ENCODE peak calls at places on chromosome 14, in ten cellular contexts. One of them, this sample, is unnamed.

GRCh38 chr14:95555053-95555452 is 20.2 kb downstream of the GLRX5 start:
- DNase-seq in heart left ventricle: peak; percentile 30
- DNase-seq in thyroid gland: no peak
- DNase-seq in PC-3: no peak
- DNase-seq in fibroblast of lung: no peak
- DNase-seq in upper lobe of right lung: peak; percentile 32
- DNase-seq in CD8-positive, alpha-beta T cell: no peak
- DNase-seq in H7: no peak
- DNase-seq in cardiac muscle cell: no peak
- DNase-seq in IMR-90: no peak
- DNase-seq in this sample: no peak

GRCh38 chr14:64983439-64984310 is 3.0 kb upstream of the FNTB start:
- DNase-seq in heart left ventricle: no peak
- DNase-seq in thyroid gland: peak; percentile 35
- DNase-seq in PC-3: peak; percentile 73
- DNase-seq in fibroblast of lung: peak; percentile 69
- DNase-seq in upper lobe of right lung: no peak
- DNase-seq in CD8-positive, alpha-beta T cell: no peak
- DNase-seq in H7: peak; percentile 81
- DNase-seq in cardiac muscle cell: peak; percentile 54
- DNase-seq in IMR-90: peak; percentile 74
- DNase-seq in this sample: peak; percentile 75

GRCh38 chr14:64738306-64738879 is 34.2 kb downstream of the PLEKHG3 start:
- DNase-seq in heart left ventricle: no peak
- DNase-seq in thyroid gland: peak; percentile 83
- DNase-seq in PC-3: no peak
- DNase-seq in fibroblast of lung: no peak
- DNase-seq in upper lobe of right lung: no peak
- DNase-seq in CD8-positive, alpha-beta T cell: no peak
- DNase-seq in H7: no peak
- DNase-seq in cardiac muscle cell: no peak
- DNase-seq in IMR-90: no peak
- DNase-seq in this sample: no peak

GRCh38 chr14:29528889-29529288 is 398.8 kb downstream of the PRKD1 start:
- DNase-seq in heart left ventricle: no peak
- DNase-seq in thyroid gland: no peak
- DNase-seq in PC-3: no peak
- DNase-seq in fibroblast of lung: no peak
- DNase-seq in upper lobe of right lung: no peak
- DNase-seq in CD8-positive, alpha-beta T cell: no peak
- DNase-seq in H7: no peak
- DNase-seq in cardiac muscle cell: no peak
- DNase-seq in IMR-90: no peak
- DNase-seq in this sample: peak; percentile 66

GRCh38 chr14:66540038-66540437 is 32.1 kb downstream of the GPHN start:
- DNase-seq in heart left ventricle: no peak
- DNase-seq in thyroid gland: peak; percentile 24
- DNase-seq in PC-3: no peak
- DNase-seq in fibroblast of lung: peak; percentile 3
- DNase-seq in upper lobe of right lung: no peak
- DNase-seq in CD8-positive, alpha-beta T cell: no peak
- DNase-seq in H7: no peak
- DNase-seq in cardiac muscle cell: no peak
- DNase-seq in IMR-90: no peak
- DNase-seq in this sample: no peak

GRCh38 chr14:23300687-23301223 is 1.9 kb downstream of the PPP1R3E start:
- DNase-seq in heart left ventricle: peak; percentile 85
- DNase-seq in thyroid gland: peak; percentile 33
- DNase-seq in PC-3: peak; percentile 29
- DNase-seq in fibroblast of lung: no peak
- DNase-seq in upper lobe of right lung: no peak
- DNase-seq in CD8-positive, alpha-beta T cell: no peak
- DNase-seq in H7: peak; percentile 41
- DNase-seq in cardiac muscle cell: peak; percentile 72
- DNase-seq in IMR-90: peak; percentile 13
- DNase-seq in this sample: no peak

GRCh38 chr14:35398095-35398584 is 6.4 kb downstream of the NFKBIA start:
- DNase-seq in heart left ventricle: no peak
- DNase-seq in thyroid gland: no peak
- DNase-seq in PC-3: no peak
- DNase-seq in fibroblast of lung: no peak
- DNase-seq in upper lobe of right lung: no peak
- DNase-seq in CD8-positive, alpha-beta T cell: no peak
- DNase-seq in H7: peak; percentile 55
- DNase-seq in cardiac muscle cell: no peak
- DNase-seq in IMR-90: no peak
- DNase-seq in this sample: no peak

GRCh38 chr14:58026967-58027366 is 125.0 kb downstream of the ARMH4 start:
- DNase-seq in heart left ventricle: no peak
- DNase-seq in thyroid gland: no peak
- DNase-seq in PC-3: peak; percentile 36
- DNase-seq in fibroblast of lung: no peak
- DNase-seq in upper lobe of right lung: no peak
- DNase-seq in CD8-positive, alpha-beta T cell: no peak
- DNase-seq in H7: no peak
- DNase-seq in cardiac muscle cell: no peak
- DNase-seq in IMR-90: no peak
- DNase-seq in this sample: no peak

GRCh38 chr14:23483216-23483854 is 13.8 kb downstream of the NGDN start:
- DNase-seq in heart left ventricle: no peak
- DNase-seq in thyroid gland: no peak
- DNase-seq in PC-3: peak; percentile 15
- DNase-seq in fibroblast of lung: peak; percentile 9
- DNase-seq in upper lobe of right lung: no peak
- DNase-seq in CD8-positive, alpha-beta T cell: no peak
- DNase-seq in H7: peak; percentile 81
- DNase-seq in cardiac muscle cell: peak; percentile 64
- DNase-seq in IMR-90: peak; percentile 13
- DNase-seq in this sample: peak; percentile 71

GRCh38 chr14:61280092-61280525 is 1.0 kb downstream of the TMEM30B start:
- DNase-seq in heart left ventricle: no peak
- DNase-seq in thyroid gland: no peak
- DNase-seq in PC-3: peak; percentile 16
- DNase-seq in fibroblast of lung: no peak
- DNase-seq in upper lobe of right lung: peak; percentile 71
- DNase-seq in CD8-positive, alpha-beta T cell: peak; percentile 34
- DNase-seq in H7: no peak
- DNase-seq in cardiac muscle cell: no peak
- DNase-seq in IMR-90: no peak
- DNase-seq in this sample: no peak

GRCh38 chr14:61281186-61281676 is at the start of gene TMEM30B:
- DNase-seq in heart left ventricle: peak; percentile 26
- DNase-seq in thyroid gland: peak; percentile 94
- DNase-seq in PC-3: peak; percentile 99
- DNase-seq in fibroblast of lung: no peak
- DNase-seq in upper lobe of right lung: peak; percentile 95
- DNase-seq in CD8-positive, alpha-beta T cell: peak; percentile 17
- DNase-seq in H7: peak; percentile 90
- DNase-seq in cardiac muscle cell: no peak
- DNase-seq in IMR-90: no peak
- DNase-seq in this sample: no peak

GRCh38 chr14:61281911-61282310 is 773 bp upstream of the TMEM30B start:
- DNase-seq in heart left ventricle: no peak
- DNase-seq in thyroid gland: no peak
- DNase-seq in PC-3: no peak
- DNase-seq in fibroblast of lung: no peak
- DNase-seq in upper lobe of right lung: no peak
- DNase-seq in CD8-positive, alpha-beta T cell: no peak
- DNase-seq in H7: no peak
- DNase-seq in cardiac muscle cell: no peak
- DNase-seq in IMR-90: no peak
- DNase-seq in this sample: no peak

GRCh38 chr14:61282746-61283145 is 1.6 kb upstream of the TMEM30B start:
- DNase-seq in heart left ventricle: no peak
- DNase-seq in thyroid gland: no peak
- DNase-seq in PC-3: peak; percentile 33
- DNase-seq in fibroblast of lung: no peak
- DNase-seq in upper lobe of right lung: no peak
- DNase-seq in CD8-positive, alpha-beta T cell: no peak
- DNase-seq in H7: no peak
- DNase-seq in cardiac muscle cell: no peak
- DNase-seq in IMR-90: no peak
- DNase-seq in this sample: no peak

GRCh38 chr14:61280526-61281185 is 482 bp downstream of the TMEM30B start:
- DNase-seq in heart left ventricle: peak; percentile 71
- DNase-seq in thyroid gland: peak; percentile 69
- DNase-seq in PC-3: peak; percentile 84
- DNase-seq in fibroblast of lung: peak; percentile 54
- DNase-seq in upper lobe of right lung: peak; percentile 89
- DNase-seq in CD8-positive, alpha-beta T cell: peak; percentile 75
- DNase-seq in H7: peak; percentile 84
- DNase-seq in cardiac muscle cell: peak; percentile 54
- DNase-seq in IMR-90: peak; percentile 34
- DNase-seq in this sample: peak; percentile 72
- H3K36me3 ChIP-seq in heart left ventricle: no peaks in the 10 kb centered on the region
- H3K36me3 ChIP-seq in thyroid gland: no peaks in the 10 kb centered on the region
- H3K36me3 ChIP-seq in PC-3: no peaks in the 10 kb centered on the region
- H3K36me3 ChIP-seq in fibroblast of lung: no peaks in the 10 kb centered on the region
- H3K36me3 ChIP-seq in upper lobe of right lung: no peaks in the 10 kb centered on the region
- H3K36me3 ChIP-seq in CD8-positive, alpha-beta T cell: no peaks in the 10 kb centered on the region
- H3K36me3 ChIP-seq in H7: no peaks in the 10 kb centered on the region
- H3K36me3 ChIP-seq in cardiac muscle cell: no peaks in the 10 kb centered on the region
- H3K36me3 ChIP-seq in IMR-90: no peaks in the 10 kb centered on the region
- H3K36me3 ChIP-seq in this sample: no peaks in the 10 kb centered on the region

GRCh38 chr14:99502989-99503421 is 21.8 kb downstream of the CCNK start:
- DNase-seq in heart left ventricle: no peak
- DNase-seq in thyroid gland: no peak
- DNase-seq in PC-3: no peak
- DNase-seq in fibroblast of lung: no peak
- DNase-seq in upper lobe of right lung: peak; percentile 48
- DNase-seq in CD8-positive, alpha-beta T cell: no peak
- DNase-seq in H7: peak; percentile 90
- DNase-seq in cardiac muscle cell: no peak
- DNase-seq in IMR-90: no peak
- DNase-seq in this sample: no peak

GRCh38 chr14:99497341-99497740 is 16.1 kb downstream of the CCNK start:
- DNase-seq in heart left ventricle: no peak
- DNase-seq in thyroid gland: no peak
- DNase-seq in PC-3: no peak
- DNase-seq in fibroblast of lung: no peak
- DNase-seq in upper lobe of right lung: no peak
- DNase-seq in CD8-positive, alpha-beta T cell: no peak
- DNase-seq in H7: no peak
- DNase-seq in cardiac muscle cell: no peak
- DNase-seq in IMR-90: no peak
- DNase-seq in this sample: no peak

GRCh38 chr14:99497894-99498293 is 16.7 kb downstream of the CCNK start:
- DNase-seq in heart left ventricle: no peak
- DNase-seq in thyroid gland: no peak
- DNase-seq in PC-3: no peak
- DNase-seq in fibroblast of lung: no peak
- DNase-seq in upper lobe of right lung: peak; percentile 40
- DNase-seq in CD8-positive, alpha-beta T cell: no peak
- DNase-seq in H7: no peak
- DNase-seq in cardiac muscle cell: no peak
- DNase-seq in IMR-90: no peak
- DNase-seq in this sample: no peak
- H3K36me3 ChIP-seq in heart left ventricle: peaks cover 93% of the 10 kb centered on the region
- H3K36me3 ChIP-seq in thyroid gland: peaks cover 58% of the 10 kb centered on the region
- H3K36me3 ChIP-seq in PC-3: peaks cover 56% of the 10 kb centered on the region
- H3K36me3 ChIP-seq in fibroblast of lung: peaks cover 17% of the 10 kb centered on the region
- H3K36me3 ChIP-seq in upper lobe of right lung: peaks cover 93% of the 10 kb centered on the region
- H3K36me3 ChIP-seq in CD8-positive, alpha-beta T cell: peaks cover 66% of the 10 kb centered on the region
- H3K36me3 ChIP-seq in H7: peaks cover 31% of the 10 kb centered on the region
- H3K36me3 ChIP-seq in cardiac muscle cell: peaks cover 60% of the 10 kb centered on the region
- H3K36me3 ChIP-seq in IMR-90: peaks cover 61% of the 10 kb centered on the region
- H3K36me3 ChIP-seq in this sample: peaks cover 68% of the 10 kb centered on the region

GRCh38 chr14:104929268-104930230 is 4.9 kb downstream of the PLD4 start:
- DNase-seq in heart left ventricle: no peak
- DNase-seq in thyroid gland: peak; percentile 1
- DNase-seq in PC-3: no peak
- DNase-seq in fibroblast of lung: no peak
- DNase-seq in upper lobe of right lung: peak; percentile 63
- DNase-seq in CD8-positive, alpha-beta T cell: no peak
- DNase-seq in H7: no peak
- DNase-seq in cardiac muscle cell: no peak
- DNase-seq in IMR-90: no peak
- DNase-seq in this sample: no peak

GRCh38 chr14:104928391-104929133 is 3.9 kb downstream of the PLD4 start:
- DNase-seq in heart left ventricle: no peak
- DNase-seq in thyroid gland: peak; percentile 0
- DNase-seq in PC-3: no peak
- DNase-seq in fibroblast of lung: no peak
- DNase-seq in upper lobe of right lung: no peak
- DNase-seq in CD8-positive, alpha-beta T cell: no peak
- DNase-seq in H7: no peak
- DNase-seq in cardiac muscle cell: no peak
- DNase-seq in IMR-90: no peak
- DNase-seq in this sample: no peak

GRCh38 chr14:104926619-104927431 is 2.1 kb downstream of the PLD4 start:
- DNase-seq in heart left ventricle: no peak
- DNase-seq in thyroid gland: peak; percentile 0
- DNase-seq in PC-3: no peak
- DNase-seq in fibroblast of lung: no peak
- DNase-seq in upper lobe of right lung: no peak
- DNase-seq in CD8-positive, alpha-beta T cell: no peak
- DNase-seq in H7: no peak
- DNase-seq in cardiac muscle cell: peak; percentile 32
- DNase-seq in IMR-90: no peak
- DNase-seq in this sample: no peak

GRCh38 chr14:104927432-104927816 is 2.7 kb downstream of the PLD4 start:
- DNase-seq in heart left ventricle: no peak
- DNase-seq in thyroid gland: peak; percentile 1
- DNase-seq in PC-3: no peak
- DNase-seq in fibroblast of lung: no peak
- DNase-seq in upper lobe of right lung: no peak
- DNase-seq in CD8-positive, alpha-beta T cell: no peak
- DNase-seq in H7: peak; percentile 71
- DNase-seq in cardiac muscle cell: no peak
- DNase-seq in IMR-90: no peak
- DNase-seq in this sample: no peak

GRCh38 chr14:104927901-104928300 is 3.2 kb downstream of the PLD4 start:
- DNase-seq in heart left ventricle: no peak
- DNase-seq in thyroid gland: no peak
- DNase-seq in PC-3: no peak
- DNase-seq in fibroblast of lung: no peak
- DNase-seq in upper lobe of right lung: no peak
- DNase-seq in CD8-positive, alpha-beta T cell: no peak
- DNase-seq in H7: peak; percentile 63
- DNase-seq in cardiac muscle cell: no peak
- DNase-seq in IMR-90: no peak
- DNase-seq in this sample: no peak
- H3K36me3 ChIP-seq in heart left ventricle: no peaks in the 10 kb centered on the region
- H3K36me3 ChIP-seq in thyroid gland: no peaks in the 10 kb centered on the region
- H3K36me3 ChIP-seq in PC-3: no peaks in the 10 kb centered on the region
- H3K36me3 ChIP-seq in fibroblast of lung: no peaks in the 10 kb centered on the region
- H3K36me3 ChIP-seq in upper lobe of right lung: no peaks in the 10 kb centered on the region
- H3K36me3 ChIP-seq in CD8-positive, alpha-beta T cell: no peaks in the 10 kb centered on the region
- H3K36me3 ChIP-seq in H7: no peaks in the 10 kb centered on the region
- H3K36me3 ChIP-seq in cardiac muscle cell: no peaks in the 10 kb centered on the region
- H3K36me3 ChIP-seq in IMR-90: no peaks in the 10 kb centered on the region
- H3K36me3 ChIP-seq in this sample: no peaks in the 10 kb centered on the region

DNA sequence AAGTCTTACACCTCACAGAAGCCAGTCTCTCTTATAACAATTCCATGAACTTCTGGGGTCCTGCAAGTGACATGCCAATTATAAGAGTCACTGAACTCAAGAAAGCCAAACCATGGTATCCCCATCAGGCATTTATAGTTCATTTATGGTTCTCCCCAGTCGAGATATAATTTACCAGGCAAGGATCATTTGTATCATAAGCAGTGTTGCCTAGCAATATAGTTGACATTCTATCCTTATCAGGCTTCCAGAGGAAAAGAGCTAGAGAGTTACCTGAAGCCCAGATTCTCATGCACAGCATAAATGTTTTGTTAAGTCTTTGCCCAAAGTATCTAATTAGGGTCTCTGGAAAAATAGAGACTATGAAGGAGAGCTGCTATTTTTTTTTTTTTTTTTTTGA is 8.1 kb downstream of the JKAMP start:
- DNase-seq in heart left ventricle: no peak
- DNase-seq in thyroid gland: no peak
- DNase-seq in PC-3: no peak
- DNase-seq in fibroblast of lung: no peak
- DNase-seq in upper lobe of right lung: no peak
- DNase-seq in CD8-positive, alpha-beta T cell: no peak
- DNase-seq in H7: no peak
- DNase-seq in cardiac muscle cell: no peak
- DNase-seq in IMR-90: no peak
- DNase-seq in this sample: no peak
- H3K36me3 ChIP-seq in heart left ventricle: peaks cover 100% of the 10 kb centered on the region
- H3K36me3 ChIP-seq in thyroid gland: no peaks in the 10 kb centered on the region
- H3K36me3 ChIP-seq in PC-3: peaks cover 72% of the 10 kb centered on the region
- H3K36me3 ChIP-seq in fibroblast of lung: peaks cover 12% of the 10 kb centered on the region
- H3K36me3 ChIP-seq in upper lobe of right lung: peaks cover 86% of the 10 kb centered on the region
- H3K36me3 ChIP-seq in CD8-positive, alpha-beta T cell: peaks cover 15% of the 10 kb centered on the region
- H3K36me3 ChIP-seq in H7: peaks cover 22% of the 10 kb centered on the region
- H3K36me3 ChIP-seq in cardiac muscle cell: peaks cover 62% of the 10 kb centered on the region
- H3K36me3 ChIP-seq in IMR-90: peaks cover 29% of the 10 kb centered on the region
- H3K36me3 ChIP-seq in this sample: peaks cover 60% of the 10 kb centered on the region